ENCODE peak calls at places on chromosomes 3 and 15, in four cellular contexts. G is IMR-90, M is H9, A is H1. Q is an unnamed sample.

GRCh38 chr3:18079739-18080138 is 337.3 kb upstream of the TBC1D5 start:
- DNase-seq in G (peak), M (no peak), A (no peak), Q (no peak)

GRCh38 chr15:42650208-42651066 is 75.0 kb downstream of the STARD9 start:
- DNase-seq in G (peak), M (peak), A (peak), Q (peak)

GRCh38 chr3:45644467-45645201 is 44.6 kb upstream of the SACM1L start:
- DNase-seq in G (peak), M (no peak), A (no peak), Q (peak)

GRCh38 chr3:2937055-2937454 is 173.1 kb downstream of the IL5RA start:
- DNase-seq in G (no peak), M (no peak), A (no peak), Q (no peak)

GRCh38 chr15:93929375-93930094 is 301.8 kb upstream of the MCTP2 start:
- DNase-seq in G (peak), M (peak), A (peak), Q (no peak)

GRCh38 chr15:52496776-52497470 is 31.8 kb downstream of the MYO5A start:
- DNase-seq in G (peak), M (no peak), A (no peak), Q (no peak)

GRCh38 chr15:44009056-44009455 is 182.3 kb downstream of the WDR76 start:
- DNase-seq in G (peak), M (no peak), A (no peak), Q (peak)

GRCh38 chr15:42149493-42150245 is 6.8 kb downstream of the PLA2G4F start:
- DNase-seq in G (no peak), M (no peak), A (no peak), Q (no peak)

GRCh38 chr15:90000175-90000923 is 775 bp upstream of the ZNF710 start:
- DNase-seq in G (peak), M (no peak), A (no peak), Q (no peak)

GRCh38 chr3:181948286-181948685 is 236.6 kb downstream of the SOX2 start:
- DNase-seq in G (no peak), M (no peak), A (no peak), Q (no peak)

GRCh38 chr3:174891524-174892203 is 32.5 kb downstream of the NAALADL2 start:
- DNase-seq in G (peak), M (no peak), A (no peak), Q (no peak)

GRCh38 chr3:128720891-128721290 is 5.1 kb upstream of the RAB7A start:
- DNase-seq in G (no peak), M (peak), A (no peak), Q (no peak)

GRCh38 chr15:62137216-62137884 is 27.7 kb downstream of the C2CD4B start:
- DNase-seq in G (no peak), M (no peak), A (no peak), Q (no peak)

GRCh38 chr3:157290761-157291160 is 130.8 kb upstream of the CCNL1 start:
- DNase-seq in G (peak), M (no peak), A (no peak), Q (peak)

GRCh38 chr15:31230630-31231485 is 95.8 kb upstream of the KLF13 start:
- DNase-seq in G (no peak), M (no peak), A (no peak), Q (no peak)

GRCh38 chr3:42613462-42613861 is 13.0 kb downstream of the NKTR start:
- DNase-seq in G (no peak), M (no peak), A (no peak), Q (peak)

GRCh38 chr15:73931441-73931840 is 5.2 kb downstream of the LOXL1 start:
- DNase-seq in G (no peak), M (no peak), A (no peak), Q (no peak)

GRCh38 chr3:197168606-197169005 is 129.8 kb downstream of the DLG1 start:
- DNase-seq in G (peak), M (no peak), A (no peak), Q (no peak)

GRCh38 chr15:90823455-90823974 is 44.9 kb upstream of the FURIN start:
- DNase-seq in G (no peak), M (no peak), A (no peak), Q (peak)

GRCh38 chr3:46866720-46867549 is 3.7 kb upstream of the MYL3 start:
- DNase-seq in G (peak), M (peak), A (no peak), Q (peak)

GRCh38 chr3:197541756-197542539 is 13.8 kb downstream of the BDH1 start:
- DNase-seq in G (peak), M (peak), A (no peak), Q (no peak)

GRCh38 chr3:187958432-187959003 is 195.4 kb upstream of the LPP start:
- DNase-seq in G (no peak), M (no peak), A (no peak), Q (no peak)

GRCh38 chr3:180358179-180358578 is 243.8 kb upstream of the TTC14 start:
- DNase-seq in G (peak), M (no peak), A (no peak), Q (no peak)

GRCh38 chr15:48865387-48866079 is 12.4 kb upstream of the EID1 start:
- DNase-seq in G (peak), M (peak), A (no peak), Q (no peak)

GRCh38 chr3:100463002-100463401 is 29.4 kb upstream of the TMEM45A start:
- DNase-seq in G (peak), M (no peak), A (no peak), Q (peak)

GRCh38 chr3:72341380-72341770 is 506.9 kb downstream of the SHQ1 start:
- DNase-seq in G (no peak), M (no peak), A (no peak), Q (no peak)

GRCh38 chr3:46706771-46707582 is 5.8 kb downstream of the TMIE start:
- DNase-seq in G (no peak), M (no peak), A (no peak), Q (no peak)

GRCh38 chr15:93942140-93942808 is 289.1 kb upstream of the MCTP2 start:
- DNase-seq in G (no peak), M (no peak), A (no peak), Q (no peak)

GRCh38 chr3:188217011-188217463 is 63.1 kb downstream of the LPP start:
- DNase-seq in G (no peak), M (no peak), A (no peak), Q (no peak)

GRCh38 chr3:52912885-52913731 is 15.8 kb upstream of the STIMATE start:
- DNase-seq in G (no peak), M (no peak), A (no peak), Q (peak)

GRCh38 chr15:49751191-49751590 is 130.3 kb downstream of the DTWD1 start:
- DNase-seq in G (no peak), M (no peak), A (no peak), Q (no peak)

GRCh38 chr15:45594322-45594721 is 7.1 kb downstream of the BLOC1S6 start:
- DNase-seq in G (peak), M (no peak), A (no peak), Q (peak)

DNA sequence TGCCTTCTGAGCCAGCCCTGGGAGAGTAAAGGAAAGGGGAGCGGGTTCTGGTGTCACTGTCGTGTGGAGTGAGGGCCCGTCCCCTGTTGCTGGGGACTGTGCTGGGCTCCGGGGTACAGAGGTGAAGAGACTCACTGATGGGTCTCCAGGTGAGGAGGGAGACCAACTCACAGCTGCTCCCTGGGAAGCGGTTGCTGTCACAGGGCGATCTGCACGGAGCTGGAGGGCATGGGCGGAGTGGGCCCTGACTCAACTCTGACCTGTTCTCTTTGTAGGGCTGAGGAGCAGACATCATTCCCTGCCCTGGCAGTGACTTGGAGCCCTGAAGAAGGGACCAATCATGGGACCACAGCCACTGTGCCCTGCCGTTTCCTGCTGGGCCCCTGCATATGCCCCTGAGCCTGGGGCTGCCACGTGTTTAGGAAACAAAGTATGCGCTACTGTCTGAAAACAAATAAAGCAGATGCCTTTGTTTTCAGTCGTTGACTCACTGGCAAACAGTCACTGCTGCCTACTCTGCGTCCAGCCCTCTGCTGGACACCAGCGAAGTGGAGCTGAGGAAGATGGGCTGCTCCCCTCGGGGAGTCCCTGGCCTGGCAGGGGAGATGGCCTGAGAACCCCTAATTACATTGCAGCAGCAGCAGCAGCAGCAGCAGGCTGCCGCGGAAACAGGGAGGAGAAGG is 22.9 kb upstream of the PLXNA1 start:
- DNase-seq in G (peak), M (peak), A (no peak), Q (peak)
- H4K91ac ChIP-seq in G (peak), M (no peak), A (no peak), Q (no peak)

GRCh38 chr15:57873564-57874209 is 167.2 kb downstream of the POLR2M start:
- DNase-seq in G (peak), M (no peak), A (no peak), Q (peak)
- H2AFZ ChIP-seq in G (no peak), M (no peak), A (no peak), Q (no peak)

GRCh38 chr3:38163117-38163870 is 2.0 kb upstream of the OXSR1 start:
- DNase-seq in G (no peak), M (peak), A (no peak), Q (no peak)
- H3K4me2 ChIP-seq in G (no peak), M (no peak), A (no peak), Q (no peak)

GRCh38 chr15:25054943-25055342 is 100.2 kb downstream of the SNRPN start:
- DNase-seq in G (no peak), M (peak), A (no peak), Q (no peak)

GRCh38 chr15:25057574-25057973 is 102.8 kb downstream of the SNRPN start:
- DNase-seq in G (no peak), M (peak), A (no peak), Q (no peak)

GRCh38 chr15:25055356-25056068 is 100.7 kb downstream of the SNRPN start:
- DNase-seq in G (no peak), M (peak), A (no peak), Q (no peak)

GRCh38 chr15:25058080-25058785 is 103.4 kb downstream of the SNRPN start:
- DNase-seq in G (no peak), M (peak), A (no peak), Q (no peak)

GRCh38 chr15:25056484-25057429 is 102.0 kb downstream of the SNRPN start:
- DNase-seq in G (no peak), M (peak), A (no peak), Q (no peak)
- H4K91ac ChIP-seq in G (no peak), M (no peak), A (no peak), Q (no peak)

DNA sequence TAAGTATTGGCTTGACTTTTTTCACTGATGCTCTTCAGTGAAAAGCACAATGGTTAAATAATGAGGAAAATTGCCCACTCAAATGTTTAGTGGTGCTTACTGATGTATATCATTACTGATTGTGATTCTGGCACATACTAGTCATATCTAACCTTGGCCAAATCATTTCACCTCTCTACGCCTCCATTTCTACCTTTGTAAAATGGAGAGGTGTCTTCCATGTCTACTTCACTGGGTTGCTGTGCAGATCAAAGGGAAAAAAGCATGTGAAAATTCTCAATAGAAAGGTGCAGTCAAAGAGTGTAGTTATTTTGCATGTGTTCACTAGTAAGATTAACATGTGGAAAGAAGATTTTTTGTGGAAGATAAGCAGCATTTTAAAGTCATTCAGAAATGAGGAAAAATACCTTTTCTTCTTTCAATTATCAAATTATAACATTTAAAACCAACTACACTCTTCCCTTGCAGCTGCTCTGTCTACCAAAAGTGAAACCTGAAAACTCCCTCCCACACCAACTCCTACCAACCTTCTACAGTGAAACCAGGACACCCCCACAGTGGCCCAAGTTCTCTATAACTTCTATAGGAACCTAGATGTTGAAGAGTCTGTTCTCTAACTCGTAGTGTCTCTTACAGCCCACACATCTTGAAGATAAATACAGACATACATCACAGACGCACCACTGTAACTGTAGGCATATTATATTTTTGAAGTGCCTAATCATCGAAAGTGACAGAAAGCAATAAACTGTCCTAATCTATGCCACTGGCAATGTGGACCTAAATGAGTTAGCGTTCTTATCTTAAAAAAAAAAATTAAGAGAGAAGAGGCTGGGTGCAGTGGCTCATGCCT is 1.4 kb downstream of the CD200R1 start:
- DNase-seq in G (no peak), M (no peak), A (no peak), Q (no peak)
- H2AFZ ChIP-seq in G (no peak), M (no peak), A (no peak), Q (no peak)

GRCh38 chr3:37116998-37117397 is 57.4 kb downstream of the LRRFIP2 start:
- DNase-seq in G (no peak), M (no peak), A (no peak), Q (no peak)

GRCh38 chr3:37115451-37115850 is 58.9 kb downstream of the LRRFIP2 start:
- DNase-seq in G (peak), M (no peak), A (no peak), Q (peak)

GRCh38 chr3:37112987-37113386 is 61.4 kb downstream of the LRRFIP2 start:
- DNase-seq in G (no peak), M (no peak), A (no peak), Q (no peak)

GRCh38 chr3:37117548-37117947 is 56.8 kb downstream of the LRRFIP2 start:
- DNase-seq in G (no peak), M (no peak), A (no peak), Q (no peak)

DNA sequence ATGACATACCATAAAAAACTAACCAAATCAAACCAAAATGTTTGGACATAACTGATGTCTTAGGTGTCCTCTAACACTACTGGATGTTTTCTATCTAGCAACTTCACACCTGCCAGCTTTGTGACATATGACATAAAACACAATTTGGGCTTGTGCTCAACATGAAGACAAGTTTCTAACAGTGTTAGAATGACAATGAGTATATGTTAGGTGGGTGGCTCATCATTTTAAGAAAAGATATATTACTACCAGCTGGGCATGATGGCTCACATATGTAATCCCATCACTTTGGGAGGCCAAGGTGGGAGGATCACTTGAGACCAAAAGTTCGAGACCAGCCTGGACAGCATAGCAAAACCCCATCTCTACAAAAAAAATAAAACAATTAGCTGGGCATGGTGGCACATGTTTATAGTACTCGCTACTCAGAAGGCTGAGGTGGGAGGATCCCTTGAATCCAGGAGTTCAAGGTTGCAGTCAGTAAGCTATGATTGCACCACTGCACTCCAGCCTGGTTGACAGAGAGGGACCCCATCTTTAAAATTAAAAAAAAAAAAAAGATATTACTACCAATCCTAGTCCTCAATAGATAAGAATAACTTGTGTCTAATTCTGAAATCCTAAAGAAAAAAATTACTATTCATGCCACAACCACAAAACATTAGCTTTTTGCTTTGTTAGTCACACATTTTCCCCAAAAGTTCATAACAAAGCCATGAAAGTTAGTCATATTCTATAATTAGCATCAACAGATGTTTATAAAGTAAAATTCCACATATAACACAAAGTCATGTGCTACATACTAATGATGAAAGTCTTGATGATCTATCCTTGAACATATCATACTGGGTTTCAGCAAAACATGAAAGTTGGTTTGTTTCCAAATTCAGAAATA is 59.9 kb downstream of the LRRFIP2 start:
- DNase-seq in G (peak), M (no peak), A (no peak), Q (peak)
- H3K4me2 ChIP-seq in G (peak), M (no peak), A (no peak), Q (no peak)

GRCh38 chr15:40106203-40107161 is 2.2 kb downstream of the BMF start:
- DNase-seq in G (peak), M (peak), A (no peak), Q (peak)

GRCh38 chr15:40105517-40106202 is 3.0 kb downstream of the BMF start:
- DNase-seq in G (no peak), M (no peak), A (no peak), Q (no peak)

GRCh38 chr15:40110866-40111550 is 2.3 kb upstream of the BMF start:
- DNase-seq in G (no peak), M (no peak), A (no peak), Q (no peak)

GRCh38 chr15:40108855-40109735 is at the start of gene BMF:
- DNase-seq in G (peak), M (peak), A (peak), Q (peak)

DNA sequence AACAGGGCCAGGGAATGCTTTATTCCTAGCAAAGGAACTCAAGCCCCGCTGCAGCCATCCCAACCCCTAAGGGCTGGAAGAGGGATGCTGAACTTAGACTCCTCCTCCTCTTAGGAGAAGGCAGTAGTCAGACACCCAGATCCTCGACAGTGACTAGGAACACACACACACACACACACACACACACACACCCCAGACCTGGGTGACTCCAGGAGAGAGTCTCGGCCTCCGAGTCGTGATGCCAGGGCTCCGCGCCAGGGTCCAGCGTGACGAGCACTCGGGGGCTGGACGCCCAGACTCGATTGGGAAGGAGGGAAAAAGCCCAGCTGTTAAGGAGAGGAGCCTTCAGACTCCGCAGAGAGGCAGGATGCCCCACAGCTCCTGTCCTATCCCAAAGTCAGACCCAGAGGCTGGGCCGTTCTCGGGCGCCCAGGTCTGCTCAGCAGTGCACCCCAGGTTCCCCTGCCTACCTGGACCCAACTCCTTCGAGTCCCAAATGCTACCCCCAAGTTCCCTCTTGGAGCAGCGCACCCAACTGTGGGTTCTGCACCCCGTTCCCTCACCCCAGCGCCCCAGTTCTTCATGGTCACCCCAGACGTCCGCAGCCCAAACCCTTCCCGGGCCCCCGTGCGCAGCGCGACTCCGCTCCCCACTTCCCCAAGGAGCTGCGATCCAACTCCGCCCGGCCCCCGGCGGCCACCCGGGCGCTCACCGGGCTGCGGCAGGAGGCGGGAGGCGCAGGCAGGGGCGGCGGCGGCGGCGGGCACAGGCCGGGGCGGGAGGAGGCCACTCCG is 421 bp downstream of the BMF start:
- DNase-seq in G (peak), M (no peak), A (no peak), Q (no peak)
- H4K91ac ChIP-seq in G (peak), M (no peak), A (no peak), Q (peak)

DNA sequence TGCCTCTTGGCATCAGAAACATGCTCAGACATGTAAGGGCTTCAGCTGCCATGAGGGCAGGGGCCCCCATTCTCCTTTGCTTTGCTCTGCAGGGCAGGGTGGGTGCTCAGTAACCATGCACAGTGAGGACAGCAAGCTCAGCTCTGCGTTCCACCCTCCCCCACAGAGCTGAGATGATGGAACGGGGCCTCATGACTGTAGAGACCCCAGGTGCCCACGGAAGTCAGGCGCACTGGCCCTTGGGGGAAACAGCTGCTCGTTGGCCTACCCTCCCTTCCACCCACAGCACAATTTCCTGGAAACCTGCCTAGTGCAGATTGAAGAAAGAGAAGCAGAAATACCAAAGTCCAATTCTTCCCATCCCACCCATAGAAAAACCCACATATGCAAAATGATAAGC is 10.5 kb downstream of the CTXND1 start:
- DNase-seq in G (no peak), M (no peak), A (no peak), Q (no peak)
- H2AFZ ChIP-seq in G (no peak), M (no peak), A (peak), Q (no peak)

Q was measured in trophoblast cell.